ENCODE peak calls at places on chromosome 2, in nine cellular contexts. J is NT2/D1, K is upper lobe of right lung, H is tibial nerve, T is thoracic aorta, A is adipocyte, U is adrenal gland, F is HAP-1, V is A549. B is an unnamed sample.

GRCh38 chr2:188425266-188425665 is 133.6 kb downstream of the GULP1 start:
- DNase-seq in J (no peak), K (no peak), H (no peak), T (no peak), A (peak; percentile 55), U (no peak), F (no peak), V (no peak), B (no peak)

GRCh38 chr2:153519260-153519875 is 40.8 kb upstream of the RPRM start:
- DNase-seq in J (peak; percentile 44), K (peak; percentile 64), H (peak; percentile 69), T (no peak), A (peak; percentile 69), U (peak; percentile 86), F (peak; percentile 63), V (peak; percentile 61), B (no peak)

GRCh38 chr2:224938670-224939309 is 103.5 kb downstream of the DOCK10 start:
- DNase-seq in J (no peak), K (no peak), H (no peak), T (no peak), A (peak; percentile 51), U (no peak), F (no peak), V (no peak), B (no peak)

GRCh38 chr2:79040967-79041582 is 15.6 kb downstream of the REG3G start:
- DNase-seq in J (peak; percentile 11), K (no peak), H (no peak), T (no peak), A (peak; percentile 1), U (no peak), F (no peak), V (peak; percentile 15), B (no peak)

GRCh38 chr2:239153806-239154591 is 246.8 kb downstream of the HDAC4 start:
- DNase-seq in J (no peak), K (peak; percentile 33), H (no peak), T (no peak), A (no peak), U (no peak), F (no peak), V (no peak), B (no peak)

GRCh38 chr2:9416267-9416961 is 6.9 kb downstream of the ITGB1BP1 start:
- DNase-seq in J (no peak), K (no peak), H (no peak), T (no peak), A (no peak), U (no peak), F (no peak), V (no peak), B (no peak)

GRCh38 chr2:232478571-232479340 is 8.9 kb downstream of the ECEL1 start:
- DNase-seq in J (no peak), K (peak; percentile 56), H (no peak), T (no peak), A (no peak), U (no peak), F (no peak), V (no peak), B (no peak)

GRCh38 chr2:122028371-122029102 is 273.1 kb downstream of the TSN start:
- DNase-seq in J (no peak), K (no peak), H (no peak), T (no peak), A (peak; percentile 71), U (no peak), F (no peak), V (no peak), B (no peak)

GRCh38 chr2:156598563-156598962 is 162.4 kb downstream of the GPD2 start:
- DNase-seq in J (no peak), K (no peak), H (no peak), T (no peak), A (no peak), U (no peak), F (no peak), V (no peak), B (no peak)

GRCh38 chr2:42342061-42342794 is 18.8 kb downstream of the COX7A2L start:
- DNase-seq in J (no peak), K (no peak), H (peak; percentile 43), T (peak; percentile 59), A (peak; percentile 70), U (peak; percentile 91), F (no peak), V (no peak), B (no peak)

GRCh38 chr2:229519655-229520054 is 194.7 kb downstream of the DNER start:
- DNase-seq in J (no peak), K (no peak), H (no peak), T (no peak), A (no peak), U (no peak), F (no peak), V (no peak), B (no peak)

GRCh38 chr2:26758790-26759321 is 5.2 kb upstream of the SLC35F6 start:
- DNase-seq in J (no peak), K (no peak), H (no peak), T (no peak), A (no peak), U (peak; percentile 69), F (no peak), V (no peak), B (no peak)

GRCh38 chr2:134462275-134462674 is 208.4 kb downstream of the MGAT5 start:
- DNase-seq in J (no peak), K (no peak), H (no peak), T (no peak), A (no peak), U (no peak), F (no peak), V (no peak), B (no peak)

GRCh38 chr2:60094450-60094929 is 459.0 kb downstream of the BCL11A start:
- DNase-seq in J (no peak), K (no peak), H (no peak), T (no peak), A (no peak), U (no peak), F (no peak), V (no peak), B (no peak)

GRCh38 chr2:159326569-159327255 is 40.2 kb upstream of the WDSUB1 start:
- DNase-seq in J (no peak), K (no peak), H (no peak), T (no peak), A (peak; percentile 91), U (no peak), F (no peak), V (peak; percentile 22), B (no peak)

GRCh38 chr2:35606394-35606793 is 749.2 kb upstream of the CRIM1 start:
- DNase-seq in J (no peak), K (no peak), H (no peak), T (no peak), A (no peak), U (no peak), F (no peak), V (no peak), B (no peak)
- H3K9me3 ChIP-seq in J (no peaks in the 10 kb centered on the region), K (no peaks in the 10 kb centered on the region), H (no peaks in the 10 kb centered on the region), T (no peaks in the 10 kb centered on the region), A (no peaks in the 10 kb centered on the region), U (no peaks in the 10 kb centered on the region), F (no peaks in the 10 kb centered on the region), V (no peaks in the 10 kb centered on the region), B (no peaks in the 10 kb centered on the region)

GRCh38 chr2:145957929-145958328 is 1438.0 kb upstream of the ZEB2 start:
- DNase-seq in J (no peak), K (no peak), H (no peak), T (no peak), A (peak; percentile 7), U (no peak), F (no peak), V (peak; percentile 12), B (no peak)
- H3K9me3 ChIP-seq in J (peaks cover 53% of the 10 kb centered on the region), K (peaks cover 18% of the 10 kb centered on the region), H (no peaks in the 10 kb centered on the region), T (peaks cover 10% of the 10 kb centered on the region), A (peaks cover 26% of the 10 kb centered on the region), U (no peaks in the 10 kb centered on the region), F (peaks cover 4% of the 10 kb centered on the region), V (peaks cover 9% of the 10 kb centered on the region), B (no peaks in the 10 kb centered on the region)

GRCh38 chr2:95215018-95215612 is 7.8 kb downstream of the ZNF892 start:
- DNase-seq in J (no peak), K (no peak), H (no peak), T (no peak), A (no peak), U (no peak), F (no peak), V (peak; percentile 13), B (no peak)

DNA sequence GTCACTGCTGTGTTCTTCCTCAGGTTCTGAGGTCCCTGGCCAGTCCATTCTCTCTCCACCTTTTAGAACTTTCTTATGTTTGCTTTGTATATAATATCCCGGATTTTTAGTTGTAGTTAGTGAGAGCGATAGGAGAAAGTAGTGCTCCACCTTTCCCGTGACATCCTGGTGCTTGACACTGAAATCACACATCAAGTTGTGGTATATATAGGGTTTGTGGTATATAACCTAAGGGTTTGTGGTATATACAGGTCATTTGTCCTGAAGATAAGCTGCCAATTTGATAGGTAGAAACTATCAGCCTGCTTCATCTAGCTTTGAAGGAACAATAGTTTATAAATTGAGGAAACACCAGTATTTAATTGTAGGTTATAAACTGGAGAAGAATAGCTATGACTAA is 13.1 kb downstream of the ZNF892 start:
- DNase-seq in J (no peak), K (no peak), H (no peak), T (no peak), A (no peak), U (no peak), F (no peak), V (no peak), B (no peak)
- H3K9me3 ChIP-seq in J (peaks cover 98% of the 10 kb centered on the region), K (peaks cover 82% of the 10 kb centered on the region), H (peaks cover 20% of the 10 kb centered on the region), T (peaks cover 84% of the 10 kb centered on the region), A (peaks cover 97% of the 10 kb centered on the region), U (no peaks in the 10 kb centered on the region), F (peaks cover 7% of the 10 kb centered on the region), V (peaks cover 78% of the 10 kb centered on the region), B (peaks cover 40% of the 10 kb centered on the region)

GRCh38 chr2:366706-367105 is 78.8 kb upstream of the ALKAL2 start:
- DNase-seq in J (no peak), K (no peak), H (no peak), T (no peak), A (no peak), U (no peak), F (no peak), V (no peak), B (no peak)

GRCh38 chr2:365367-366275 is 77.7 kb upstream of the ALKAL2 start:
- DNase-seq in J (no peak), K (no peak), H (no peak), T (no peak), A (no peak), U (no peak), F (no peak), V (no peak), B (no peak)

GRCh38 chr2:363823-364470 is 76.1 kb upstream of the ALKAL2 start:
- DNase-seq in J (no peak), K (no peak), H (no peak), T (no peak), A (no peak), U (no peak), F (no peak), V (no peak), B (no peak)

GRCh38 chr2:360124-360523 is 72.2 kb upstream of the ALKAL2 start:
- DNase-seq in J (no peak), K (no peak), H (no peak), T (no peak), A (no peak), U (no peak), F (no peak), V (no peak), B (no peak)

DNA sequence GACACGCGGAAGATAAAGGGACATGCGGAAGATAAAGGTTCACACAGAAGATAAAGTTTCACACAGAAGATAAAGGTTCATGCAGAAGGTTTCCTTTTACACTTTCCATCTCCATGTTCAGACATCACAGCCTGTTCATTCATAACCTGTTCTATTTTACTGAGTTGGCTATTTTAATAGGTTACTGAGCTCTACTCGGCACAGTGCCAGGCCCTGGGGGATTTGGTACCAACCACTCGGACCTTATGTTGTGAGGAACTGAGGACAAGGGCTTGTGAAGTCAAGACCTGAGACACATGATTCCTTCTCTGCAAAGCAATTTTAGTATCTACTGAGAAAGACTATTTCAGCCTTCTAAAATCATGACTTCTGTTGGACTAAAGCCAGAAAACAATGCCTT is 75.0 kb upstream of the ALKAL2 start:
- DNase-seq in J (no peak), K (no peak), H (no peak), T (no peak), A (no peak), U (no peak), F (no peak), V (no peak), B (no peak)
- H3K9me3 ChIP-seq in J (no peaks in the 10 kb centered on the region), K (no peaks in the 10 kb centered on the region), H (no peaks in the 10 kb centered on the region), T (no peaks in the 10 kb centered on the region), A (peaks cover 20% of the 10 kb centered on the region), U (no peaks in the 10 kb centered on the region), F (no peaks in the 10 kb centered on the region), V (peaks cover 6% of the 10 kb centered on the region), B (no peaks in the 10 kb centered on the region)